ENCODE peak calls at places on chromosome 11, in eight cellular contexts. Z, C, E, Q, A, R, I and N are unnamed samples.

GRCh38 chr11:104524276-104524675 is 360.3 kb upstream of the PDGFD start:
- DNase-seq in I (no peak), R (no peak), C (no peak), Z (no peak), Q (no peak), E (no peak), A (no peak), N (no peak)

GRCh38 chr11:118746988-118747585 is 43.9 kb downstream of the DDX6 start:
- DNase-seq in R (no peak), Q (no peak), E (no peak), A (peak), Z (no peak), C (no peak), I (no peak), N (no peak)

GRCh38 chr11:61026121-61027031 is 54.9 kb downstream of the CD6 start:
- DNase-seq in I (no peak), A (no peak), E (no peak), C (no peak), Q (no peak), R (no peak), Z (peak), N (no peak)

GRCh38 chr11:13883042-13883441 is 79.5 kb upstream of the SPON1 start:
- DNase-seq in C (no peak), A (no peak), Q (no peak), I (no peak), E (no peak), R (no peak), Z (no peak), N (no peak)

GRCh38 chr11:69455969-69456368 is 25.5 kb upstream of the LINC01488 start:
- DNase-seq in Q (no peak), I (no peak), C (peak), R (no peak), E (no peak), A (no peak), Z (no peak), N (no peak)

GRCh38 chr11:119874660-119875238 is 145.7 kb upstream of the NECTIN1 start:
- DNase-seq in A (no peak), C (no peak), E (no peak), Q (no peak), I (no peak), Z (no peak), R (no peak), N (no peak)

GRCh38 chr11:12963789-12964536 is 45.2 kb upstream of the RASSF10 start:
- DNase-seq in Z (peak), R (no peak), E (peak), I (peak), A (peak), C (no peak), Q (peak), N (peak)

GRCh38 chr11:73154178-73154577 is 12.1 kb upstream of the FCHSD2 start:
- DNase-seq in A (no peak), E (no peak), Z (peak), R (no peak), I (no peak), Q (no peak), C (no peak), N (no peak)

GRCh38 chr11:60502221-60502775 is 9.7 kb downstream of the MS4A12 start:
- DNase-seq in A (no peak), Q (no peak), I (no peak), R (no peak), Z (no peak), C (no peak), E (no peak), N (no peak)